ENCODE peak calls at places on chromosomes 4 and X, in six cellular contexts. M is HTR-8/SVneo, C is A549, X is ecto neural progenitor cell, H is EH, O is neural progenitor cell. A is an unnamed sample.

GRCh38 chrX:151712253-151712652 is 3.6 kb upstream of the FATE1 start:
- DNase-seq in M (no peak), C (no peak), X (no peak), H (no peak), O (no peak), A (no peak)

GRCh38 chrX:68686684-68687045 is 39.2 kb downstream of the STARD8 start:
- DNase-seq in M (no peak), C (peak), X (no peak), H (peak), O (peak), A (peak)

GRCh38 chr4:10666616-10667015 is 18.0 kb downstream of the CLNK start:
- DNase-seq in M (no peak), C (no peak), X (no peak), H (no peak), O (no peak), A (no peak)

GRCh38 chr4:5165419-5166369 is 114.4 kb downstream of the STK32B start:
- DNase-seq in M (peak), C (no peak), X (peak), H (peak), O (peak), A (no peak)

GRCh38 chr4:149203256-149204001 is 612.2 kb downstream of the IQCM start:
- DNase-seq in M (peak), C (no peak), X (no peak), H (peak), O (no peak), A (no peak)

GRCh38 chrX:50081282-50081955 is 119.4 kb downstream of the AKAP4 start:
- DNase-seq in M (no peak), C (peak), X (no peak), H (peak), O (peak), A (peak)

GRCh38 chrX:153642655-153643430 is 4.2 kb upstream of the DUSP9 start:
- DNase-seq in M (no peak), C (no peak), X (no peak), H (no peak), O (no peak), A (no peak)

GRCh38 chr4:125505637-125506036 is 190.9 kb downstream of the FAT4 start:
- DNase-seq in M (no peak), C (no peak), X (no peak), H (no peak), O (no peak), A (no peak)

GRCh38 chrX:2283111-2283847 is 217.5 kb downstream of the DHRSX start:
- DNase-seq in M (no peak), C (no peak), X (no peak), H (no peak), O (no peak), A (no peak)

GRCh38 chrX:150664290-150664689 is 28.9 kb upstream of the MTMR1 start:
- DNase-seq in M (no peak), C (no peak), X (no peak), H (peak), O (no peak), A (no peak)

GRCh38 chr4:54852602-54853001 is 194.8 kb downstream of the KIT start:
- DNase-seq in M (no peak), C (no peak), X (no peak), H (no peak), O (no peak), A (no peak)

GRCh38 chrX:9171841-9172240 is 137.9 kb upstream of the FAM9B start:
- DNase-seq in M (no peak), C (peak), X (no peak), H (peak), O (no peak), A (no peak)

A was measured in NB4.